ENCODE peak calls at places on chromosomes 3 and 15, in six cellular contexts. B, F, K, U, W and A are unnamed samples.

GRCh38 chr3:16587703-16588070 is 17.5 kb downstream of the DAZL start:
- DNase-seq in B (no peak), F (no peak), K (no peak), U (no peak), W (no peak), A (no peak)

GRCh38 chr3:42713747-42714146 is 11.1 kb upstream of the HHATL start:
- DNase-seq in B (no peak), F (peak; percentile 7), K (no peak), U (no peak), W (no peak), A (no peak)

GRCh38 chr15:74709011-74709410 is 13.2 kb upstream of the EDC3 start:
- DNase-seq in B (no peak), F (no peak), K (no peak), U (no peak), W (no peak), A (no peak)

GRCh38 chr15:66115568-66116206 is 137.9 kb downstream of the MEGF11 start:
- DNase-seq in B (no peak), F (no peak), K (peak; percentile 24), U (no peak), W (peak; percentile 7), A (peak; percentile 24)

GRCh38 chr3:187736418-187736871 is 8.8 kb downstream of the BCL6 start:
- DNase-seq in B (no peak), F (no peak), K (no peak), U (no peak), W (peak; percentile 18), A (no peak)

GRCh38 chr3:161851941-161852566 is 355.4 kb downstream of the OTOL1 start:
- DNase-seq in B (no peak), F (peak; percentile 57), K (no peak), U (peak; percentile 87), W (no peak), A (no peak)

GRCh38 chr3:40337136-40338108 is 27.9 kb downstream of the EIF1B start:
- DNase-seq in B (no peak), F (no peak), K (no peak), U (no peak), W (peak; percentile 9), A (no peak)

GRCh38 chr3:32569540-32570425 is 875 bp downstream of the DYNC1LI1 start:
- DNase-seq in B (no peak), F (peak; percentile 67), K (peak; percentile 45), U (peak; percentile 75), W (peak; percentile 44), A (peak; percentile 30)

GRCh38 chr3:189537135-189537534 is 94.1 kb upstream of the TP63 start:
- DNase-seq in B (no peak), F (no peak), K (no peak), U (no peak), W (no peak), A (no peak)

GRCh38 chr15:42547926-42548257 is 701 bp downstream of the LRRC57 start:
- DNase-seq in B (no peak), F (no peak), K (no peak), U (no peak), W (no peak), A (no peak)

GRCh38 chr3:46669191-46669999 is 24.1 kb downstream of the ALS2CL start:
- DNase-seq in B (no peak), F (peak; percentile 10), K (peak; percentile 5), U (no peak), W (peak; percentile 1), A (no peak)

GRCh38 chr15:71003314-71003713 is 110.7 kb downstream of the LRRC49 start:
- DNase-seq in B (no peak), F (no peak), K (no peak), U (no peak), W (no peak), A (no peak)

GRCh38 chr3:65545429-65545828 is 493.3 kb downstream of the MAGI1 start:
- DNase-seq in B (no peak), F (no peak), K (no peak), U (no peak), W (no peak), A (no peak)

GRCh38 chr15:67066041-67067021 is 929 bp downstream of the SMAD3 start:
- DNase-seq in B (no peak), F (no peak), K (peak; percentile 45), U (peak; percentile 28), W (peak; percentile 60), A (peak; percentile 14)

GRCh38 chr3:195221015-195221853 is 49.7 kb downstream of the XXYLT1 start:
- DNase-seq in B (no peak), F (no peak), K (no peak), U (no peak), W (no peak), A (no peak)

GRCh38 chr15:57327985-57328471 is 48.3 kb upstream of the CGNL1 start:
- DNase-seq in B (no peak), F (no peak), K (no peak), U (no peak), W (no peak), A (no peak)

GRCh38 chr3:192188218-192188835 is 539.0 kb downstream of the FGF12 start:
- DNase-seq in B (no peak), F (peak; percentile 68), K (peak; percentile 14), U (peak; percentile 84), W (peak; percentile 20), A (peak; percentile 1)